ENCODE peak calls at places on chromosome 5, in five cellular contexts. E, H, X, F and U are unnamed samples.

GRCh38 chr5:142902188-142902965 is 132.2 kb downstream of the ARHGAP26 start:
- DNase-seq in E (no peak), H (no peak), X (no peak), F (no peak), U (no peak)

GRCh38 chr5:91022518-91022917 is 360.6 kb downstream of the ARRDC3 start:
- DNase-seq in E (no peak), H (no peak), X (no peak), F (no peak), U (no peak)

GRCh38 chr5:71719092-71719964 is at the start of gene CARTPT:
- DNase-seq in E (peak; percentile 91), H (peak; percentile 9), X (peak; percentile 7), F (peak; percentile 89), U (no peak)

GRCh38 chr5:65459995-65460394 is 21.7 kb downstream of the ADAMTS6 start:
- DNase-seq in E (no peak), H (no peak), X (no peak), F (no peak), U (no peak)

GRCh38 chr5:112738180-112738560 is 485 bp downstream of the APC start:
- DNase-seq in E (peak; percentile 48), H (no peak), X (no peak), F (peak; percentile 36), U (peak; percentile 29)

GRCh38 chr5:16534280-16534679 is 68.7 kb upstream of the ZNF622 start:
- DNase-seq in E (no peak), H (no peak), X (no peak), F (no peak), U (no peak)

GRCh38 chr5:668299-668995 is 24.7 kb downstream of the TPPP start:
- DNase-seq in E (no peak), H (no peak), X (no peak), F (no peak), U (no peak)

GRCh38 chr5:132050661-132051371 is 9.6 kb upstream of the IL3 start:
- DNase-seq in E (no peak), H (no peak), X (no peak), F (no peak), U (no peak)

GRCh38 chr5:140109818-140110733 is 3.8 kb upstream of the PURA start:
- DNase-seq in E (no peak), H (no peak), X (peak; percentile 33), F (no peak), U (no peak)

DNA sequence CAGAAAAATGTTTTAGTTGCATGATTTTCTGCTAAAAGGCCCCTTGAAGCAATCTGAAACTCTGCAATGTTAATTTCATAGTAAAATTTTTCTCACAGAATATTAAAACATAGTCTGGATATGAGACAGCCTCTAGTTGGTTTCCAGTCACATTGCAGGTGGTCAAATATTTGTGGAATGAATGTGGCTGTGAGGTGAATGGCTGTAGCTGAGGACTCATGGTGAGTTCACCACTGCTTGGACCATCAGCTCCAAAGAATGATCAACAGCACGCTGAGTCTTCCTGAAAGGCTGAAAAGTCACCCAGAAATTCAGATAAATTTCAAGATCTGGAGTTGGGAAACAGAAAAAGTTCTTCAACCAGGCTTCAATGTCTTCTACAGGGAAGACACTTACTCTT is 79.8 kb downstream of the MAT2B start:
- DNase-seq in E (no peak), H (peak; percentile 79), X (no peak), F (no peak), U (no peak)
- H3K4me2 ChIP-seq in E (no peak overlapping the region), H (peak overlapping the region; percentile 30), X (no peak overlapping the region), F (no peak overlapping the region), U (no peak overlapping the region)

GRCh38 chr5:63135306-63135705 is 556.7 kb downstream of the LRRC70 start:
- DNase-seq in E (no peak), H (no peak), X (peak; percentile 67), F (no peak), U (no peak)
- H3K4me3 ChIP-seq in E (no peak overlapping the region), H (no peak overlapping the region), X (no peak overlapping the region), F (no peak overlapping the region), U (no peak overlapping the region)

GRCh38 chr5:134964359-134965270 is 3.1 kb upstream of the CATSPER3 start:
- DNase-seq in E (no peak), H (no peak), X (no peak), F (no peak), U (peak; percentile 29)

GRCh38 chr5:134969166-134969565 is 1.5 kb downstream of the CATSPER3 start:
- DNase-seq in E (no peak), H (no peak), X (no peak), F (no peak), U (no peak)

GRCh38 chr5:134965271-134965825 is 2.4 kb upstream of the CATSPER3 start:
- DNase-seq in E (no peak), H (no peak), X (no peak), F (no peak), U (no peak)

GRCh38 chr5:134967607-134968006 is at the start of gene CATSPER3:
- DNase-seq in E (no peak), H (no peak), X (no peak), F (no peak), U (no peak)

GRCh38 chr5:134968055-134968454 is 348 bp downstream of the CATSPER3 start:
- DNase-seq in E (no peak), H (peak; percentile 28), X (no peak), F (no peak), U (no peak)
- H3K27ac ChIP-seq in E (no peak overlapping the region), H (no peak overlapping the region), X (no peak overlapping the region), F (no peak overlapping the region), U (no peak overlapping the region)

GRCh38 chr5:169460896-169461295 is 122.7 kb upstream of the SPDL1 start:
- DNase-seq in E (no peak), H (no peak), X (no peak), F (no peak), U (no peak)

GRCh38 chr5:169460123-169460522 is 123.5 kb upstream of the SPDL1 start:
- DNase-seq in E (no peak), H (no peak), X (no peak), F (no peak), U (no peak)

DNA sequence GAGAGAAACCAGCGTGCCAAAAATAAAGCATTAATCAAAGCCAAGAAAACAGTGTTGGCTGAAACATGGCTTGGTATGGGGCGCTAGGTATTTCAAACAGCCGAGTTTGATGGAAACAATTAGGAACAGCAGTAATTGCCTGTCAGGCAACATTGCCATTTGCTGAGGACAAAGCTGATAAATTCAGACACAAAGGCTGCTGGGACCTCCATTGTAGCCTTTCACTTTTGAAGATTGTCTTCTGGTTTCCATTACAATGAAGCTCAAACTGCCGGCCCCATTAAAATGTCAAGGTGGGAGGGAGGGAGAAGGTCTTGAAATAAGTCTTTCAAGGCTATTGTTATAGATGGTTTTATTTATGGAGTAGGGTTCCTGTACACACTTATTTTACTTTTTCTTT is 125.3 kb upstream of the SPDL1 start:
- DNase-seq in E (peak; percentile 39), H (no peak), X (no peak), F (peak; percentile 45), U (no peak)
- H3K4me2 ChIP-seq in E (peak overlapping the region; percentile 14), H (no peak overlapping the region), X (no peak overlapping the region), F (peak overlapping the region; percentile 51), U (no peak overlapping the region)

DNA sequence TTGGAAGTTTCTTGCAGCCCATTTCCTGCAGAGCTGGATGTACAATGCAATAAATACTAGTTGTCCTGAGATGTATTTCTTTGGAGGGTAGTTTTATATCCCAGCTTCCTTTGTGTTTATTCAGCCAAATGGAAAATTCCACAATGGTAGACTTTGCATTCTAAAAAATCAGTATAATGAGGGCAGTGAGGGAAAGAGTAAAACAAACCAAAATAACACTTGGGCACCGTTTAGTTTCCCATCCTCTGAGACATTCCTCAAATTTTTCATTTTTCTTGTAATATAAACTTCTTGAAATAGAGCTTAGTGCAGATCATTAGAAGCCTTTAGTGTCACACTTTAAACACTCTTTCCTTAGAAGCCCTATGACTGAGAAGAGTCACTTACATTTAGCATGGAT is 379.4 kb downstream of the EBF1 start:
- DNase-seq in E (no peak), H (no peak), X (no peak), F (no peak), U (no peak)
- H3K4me3 ChIP-seq in E (no peak overlapping the region), H (no peak overlapping the region), X (no peak overlapping the region), F (no peak overlapping the region), U (no peak overlapping the region)

DNA sequence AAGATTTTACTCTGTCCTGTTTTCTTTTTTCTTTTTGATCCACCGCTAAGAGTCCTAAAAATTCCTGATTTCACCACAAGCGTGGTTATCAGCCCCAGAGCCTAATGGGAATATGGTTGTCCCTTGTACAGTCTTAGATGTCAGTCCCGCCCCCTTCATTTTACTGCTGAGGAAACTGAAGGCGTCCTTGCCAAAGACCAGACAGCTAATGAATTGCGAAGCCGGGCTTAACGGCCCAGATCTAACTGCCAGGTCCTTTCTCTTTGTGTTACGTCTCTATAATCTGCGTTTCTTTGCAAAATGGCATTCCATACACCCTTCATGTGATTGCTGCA is 497 bp downstream of the NSA2 start:
- DNase-seq in E (peak; percentile 47), H (peak; percentile 49), X (peak; percentile 59), F (peak; percentile 63), U (no peak)
- H3K27ac ChIP-seq in E (no peak overlapping the region), H (peak overlapping the region; percentile 74), X (peak overlapping the region; percentile 79), F (no peak overlapping the region), U (peak overlapping the region; percentile 75)

DNA sequence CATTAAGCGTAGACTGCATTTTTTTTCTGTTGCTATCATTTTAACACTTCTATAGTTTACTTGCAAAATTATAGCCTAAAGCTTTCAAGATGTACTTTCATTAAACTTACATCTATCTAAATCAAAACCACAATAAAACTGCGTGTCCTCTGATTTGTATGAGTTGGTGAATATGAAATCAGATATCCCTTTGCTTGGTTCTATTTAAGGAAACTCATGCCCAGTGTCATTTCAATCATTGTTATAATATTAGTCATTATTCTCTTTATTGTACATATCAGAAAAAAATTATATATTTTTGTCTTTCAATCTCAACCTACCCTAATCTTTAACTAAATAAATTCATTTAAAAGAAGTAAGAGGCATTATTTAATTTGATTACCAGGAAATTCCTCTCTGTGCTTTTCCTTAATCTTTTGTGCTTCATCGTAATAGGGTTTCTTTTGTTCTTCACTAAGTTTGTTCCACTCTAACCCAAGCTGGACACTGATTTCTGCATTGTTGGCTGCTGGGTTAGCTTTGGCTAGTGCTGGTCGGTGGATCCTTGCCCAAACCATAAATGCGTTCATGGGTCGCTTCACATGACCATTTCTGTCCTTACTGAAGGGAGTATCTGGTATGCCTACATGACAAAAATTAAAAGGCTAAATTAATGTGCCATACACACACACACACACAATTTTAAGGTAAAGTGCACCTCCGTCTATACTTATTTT is 3.8 kb downstream of the SOX30 start:
- DNase-seq in E (no peak), H (no peak), X (no peak), F (no peak), U (no peak)
- H3K4me2 ChIP-seq in E (no peak overlapping the region), H (no peak overlapping the region), X (no peak overlapping the region), F (no peak overlapping the region), U (no peak overlapping the region)